ENCODE peak calls at places on chromosomes 3 and 15, in four cellular contexts. C is brain microvascular endothelial cell; R is naive thymus-derived CD4-positive, alpha-beta T cell; X is uterus. I is an unnamed sample.

GRCh38 chr3:7737263-7737662 is 764.4 kb upstream of the LMCD1 start:
- DNase-seq in C (no peak), R (no peak), X (no peak), I (no peak)

GRCh38 chr15:40333922-40334492 is 6.7 kb downstream of the CCDC9B start:
- DNase-seq in C (peak; percentile 84), R (peak; percentile 51), X (peak; percentile 51), I (no peak)

GRCh38 chr15:45166792-45167630 is 20.8 kb downstream of the SHF start:
- DNase-seq in C (peak; percentile 59), R (peak; percentile 79), X (peak; percentile 91), I (no peak)

GRCh38 chr3:128068156-128068620 is 16.0 kb downstream of the SEC61A1 start:
- DNase-seq in C (no peak), R (peak; percentile 41), X (no peak), I (no peak)

GRCh38 chr3:56862352-56863062 is 60.8 kb upstream of the ARHGEF3 start:
- DNase-seq in C (peak; percentile 55), R (no peak), X (no peak), I (no peak)

GRCh38 chr15:63668601-63669000 is 71.4 kb downstream of the FBXL22 start:
- DNase-seq in C (no peak), R (peak; percentile 50), X (no peak), I (no peak)

GRCh38 chr15:69094124-69095030 is 66.1 kb upstream of the GLCE start:
- DNase-seq in C (no peak), R (no peak), X (no peak), I (no peak)

GRCh38 chr15:72161351-72162132 is 36.0 kb downstream of the GRAMD2A start:
- DNase-seq in C (no peak), R (no peak), X (no peak), I (no peak)

GRCh38 chr15:83430436-83430835 is 16.7 kb upstream of the SH3GL3 start:
- DNase-seq in C (no peak), R (no peak), X (no peak), I (no peak)

GRCh38 chr3:150925751-150926201 is 20.5 kb upstream of the MINDY4B start:
- DNase-seq in C (no peak), R (peak; percentile 36), X (no peak), I (no peak)

GRCh38 chr3:49469037-49469875 is 811 bp upstream of the DAG1 start:
- DNase-seq in C (peak; percentile 48), R (no peak), X (peak; percentile 76), I (no peak)

GRCh38 chr15:90231028-90232017 is 2.4 kb downstream of the CIB1 start:
- DNase-seq in C (no peak), R (peak; percentile 89), X (no peak), I (no peak)

GRCh38 chr15:65896231-65896630 is 26.9 kb downstream of the RAB11A start:
- DNase-seq in C (no peak), R (no peak), X (no peak), I (no peak)

GRCh38 chr3:147361671-147362420 is 44.5 kb downstream of the ZIC4 start:
- DNase-seq in C (peak; percentile 16), R (no peak), X (no peak), I (no peak)

GRCh38 chr3:138348950-138349739 is 766 bp downstream of the MRAS start:
- DNase-seq in C (no peak), R (no peak), X (peak; percentile 57), I (no peak)

GRCh38 chr15:77386626-77387025 is 33.3 kb downstream of the PEAK1 start:
- DNase-seq in C (no peak), R (no peak), X (no peak), I (no peak)

GRCh38 chr3:169510378-169510777 is 153.1 kb downstream of the MECOM start:
- DNase-seq in C (no peak), R (no peak), X (no peak), I (no peak)

GRCh38 chr3:196007744-196008143 is 74.1 kb downstream of the TFRC start:
- DNase-seq in C (no peak), R (no peak), X (no peak), I (no peak)

GRCh38 chr15:49646891-49647290 is 26.0 kb downstream of the DTWD1 start:
- DNase-seq in C (no peak), R (no peak), X (no peak), I (no peak)
- H3K27ac ChIP-seq in C (no peak overlapping the region), R (no peak overlapping the region), X (peak overlapping the region; percentile 67), I (no peak overlapping the region)

GRCh38 chr15:80699981-80700380 is 4.9 kb downstream of the ABHD17C start:
- DNase-seq in C (no peak), R (no peak), X (no peak), I (no peak)
- H3K27ac ChIP-seq in C (no peak overlapping the region), R (no peak overlapping the region), X (no peak overlapping the region), I (peak overlapping the region; percentile 12)

GRCh38 chr15:57456559-57456958 is 80.3 kb downstream of the CGNL1 start:
- DNase-seq in C (no peak), R (no peak), X (no peak), I (no peak)

GRCh38 chr15:57455969-57456368 is 79.7 kb downstream of the CGNL1 start:
- DNase-seq in C (no peak), R (no peak), X (no peak), I (no peak)

GRCh38 chr15:57458255-57458850 is 82.0 kb downstream of the CGNL1 start:
- DNase-seq in C (no peak), R (no peak), X (peak; percentile 76), I (no peak)

GRCh38 chr15:57460208-57460816 is 84.0 kb downstream of the CGNL1 start:
- DNase-seq in C (no peak), R (no peak), X (no peak), I (no peak)

GRCh38 chr15:57457726-57458125 is 81.4 kb downstream of the CGNL1 start:
- DNase-seq in C (no peak), R (no peak), X (no peak), I (no peak)
- H3K27ac ChIP-seq in C (no peak overlapping the region), R (no peak overlapping the region), X (peak overlapping the region; percentile 68), I (no peak overlapping the region)

DNA sequence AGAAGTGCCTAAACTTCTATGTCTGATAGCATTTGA is at the start of gene TP63:
- DNase-seq in C (no peak), R (no peak), X (no peak), I (no peak)
- H3K27ac ChIP-seq in C (no peak within 1 kb of the TSS), R (no peak within 1 kb of the TSS), X (no peak within 1 kb of the TSS), I (no peak within 1 kb of the TSS)

GRCh38 chr3:43872901-43873300 is 182.2 kb downstream of the ABHD5 start:
- DNase-seq in C (peak; percentile 71), R (no peak), X (no peak), I (no peak)
- H3K27ac ChIP-seq in C (peak overlapping the region; percentile 92), R (no peak overlapping the region), X (no peak overlapping the region), I (peak overlapping the region; percentile 96)